ENCODE peak calls at places on chromosomes 2 and 18, in five cellular contexts. X, K, T, S and Q are unnamed samples. For H3K36me3, the result is how much of the 10 kb centered on the place peaks cover.

GRCh38 chr2:128384956-128385355 is 66.3 kb upstream of the HS6ST1 start:
- DNase-seq in X (no peak), K (no peak), T (no peak), S (no peak), Q (peak)

GRCh38 chr2:1052671-1053270 is 102.1 kb downstream of the SNTG2 start:
- DNase-seq in X (peak), K (peak), T (no peak), S (no peak), Q (no peak)

GRCh38 chr18:40493316-40493715 is 1461.7 kb upstream of the PIK3C3 start:
- DNase-seq in X (no peak), K (no peak), T (no peak), S (no peak), Q (no peak)

GRCh38 chr18:79630266-79631095 is 49.1 kb upstream of the CTDP1 start:
- DNase-seq in X (peak), K (no peak), T (no peak), S (no peak), Q (no peak)

GRCh38 chr18:45755936-45756335 is 32.0 kb downstream of the SLC14A1 start:
- DNase-seq in X (peak), K (peak), T (no peak), S (no peak), Q (no peak)

GRCh38 chr2:86342488-86342887 is 5.1 kb upstream of the REEP1 start:
- DNase-seq in X (no peak), K (no peak), T (no peak), S (no peak), Q (no peak)

GRCh38 chr2:120566331-120567035 is 169.2 kb upstream of the GLI2 start:
- DNase-seq in X (peak), K (no peak), T (no peak), S (no peak), Q (peak)

GRCh38 chr2:18966131-18966530 is 376.8 kb upstream of the NT5C1B start:
- DNase-seq in X (no peak), K (no peak), T (no peak), S (no peak), Q (no peak)

GRCh38 chr2:55550368-55551102 is 31.0 kb downstream of the CFAP36 start:
- DNase-seq in X (peak), K (peak), T (no peak), S (peak), Q (no peak)

GRCh38 chr2:55560855-55561254 is 41.3 kb downstream of the CFAP36 start:
- DNase-seq in X (no peak), K (no peak), T (no peak), S (no peak), Q (no peak)

GRCh38 chr2:55556809-55557208 is 37.3 kb downstream of the CFAP36 start:
- DNase-seq in X (no peak), K (no peak), T (no peak), S (no peak), Q (no peak)

GRCh38 chr2:55553321-55553720 is 33.8 kb downstream of the CFAP36 start:
- DNase-seq in X (no peak), K (no peak), T (no peak), S (no peak), Q (no peak)

GRCh38 chr2:55555977-55556376 is 36.5 kb downstream of the CFAP36 start:
- DNase-seq in X (no peak), K (peak), T (no peak), S (peak), Q (no peak)
- H3K36me3 ChIP-seq in X (under half), K (under half), T (under half), S (under half), Q (under half)

GRCh38 chr2:60525859-60526258 is 27.6 kb downstream of the BCL11A start:
- DNase-seq in X (no peak), K (no peak), T (no peak), S (no peak), Q (no peak)

GRCh38 chr2:60529111-60529510 is 24.3 kb downstream of the BCL11A start:
- DNase-seq in X (no peak), K (no peak), T (no peak), S (no peak), Q (no peak)

GRCh38 chr2:60526623-60527022 is 26.8 kb downstream of the BCL11A start:
- DNase-seq in X (no peak), K (no peak), T (no peak), S (no peak), Q (no peak)

GRCh38 chr2:60528366-60528765 is 25.1 kb downstream of the BCL11A start:
- DNase-seq in X (no peak), K (no peak), T (no peak), S (no peak), Q (no peak)

GRCh38 chr2:60527762-60528161 is 25.7 kb downstream of the BCL11A start:
- DNase-seq in X (no peak), K (no peak), T (no peak), S (no peak), Q (no peak)
- H3K36me3 ChIP-seq in X (under half), K (under half), T (under half), S (under half), Q (under half)

DNA sequence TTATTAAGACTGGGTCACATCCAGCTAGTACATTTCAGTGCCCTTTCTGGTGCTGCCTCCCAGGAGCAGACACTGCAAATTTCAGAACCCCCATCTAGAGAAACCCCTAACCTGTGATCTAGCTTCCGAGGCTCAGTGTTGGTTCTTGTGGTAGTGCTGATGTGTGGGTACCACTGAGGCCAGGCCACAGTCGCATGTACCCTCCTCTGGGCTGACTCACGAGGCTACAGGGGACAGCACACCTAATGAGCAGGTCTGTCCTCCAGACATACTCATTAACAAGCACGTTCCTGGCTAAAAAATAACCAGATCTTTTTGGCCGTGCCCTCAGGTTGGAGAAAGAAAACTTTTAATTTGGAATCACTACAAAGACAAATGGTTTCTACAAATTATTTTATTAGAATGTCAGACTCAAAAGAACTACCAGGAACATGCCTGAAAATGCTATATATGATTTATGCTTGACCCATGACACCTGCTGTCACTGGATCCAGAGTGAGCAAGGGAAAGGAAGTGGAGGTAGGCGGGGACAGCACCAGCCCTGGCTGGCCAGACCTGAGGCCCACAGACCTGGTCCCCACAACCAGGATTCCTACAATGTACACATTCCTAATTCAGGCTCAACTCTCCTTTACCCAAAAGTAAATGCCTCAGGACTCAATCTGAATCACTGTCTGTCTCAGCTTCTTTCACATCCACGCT is 8.5 kb downstream of the CIAO1 start:
- DNase-seq in X (no peak), K (no peak), T (no peak), S (no peak), Q (peak)
- H3K36me3 ChIP-seq in X (half or more), K (under half), T (under half), S (under half), Q (under half)

DNA sequence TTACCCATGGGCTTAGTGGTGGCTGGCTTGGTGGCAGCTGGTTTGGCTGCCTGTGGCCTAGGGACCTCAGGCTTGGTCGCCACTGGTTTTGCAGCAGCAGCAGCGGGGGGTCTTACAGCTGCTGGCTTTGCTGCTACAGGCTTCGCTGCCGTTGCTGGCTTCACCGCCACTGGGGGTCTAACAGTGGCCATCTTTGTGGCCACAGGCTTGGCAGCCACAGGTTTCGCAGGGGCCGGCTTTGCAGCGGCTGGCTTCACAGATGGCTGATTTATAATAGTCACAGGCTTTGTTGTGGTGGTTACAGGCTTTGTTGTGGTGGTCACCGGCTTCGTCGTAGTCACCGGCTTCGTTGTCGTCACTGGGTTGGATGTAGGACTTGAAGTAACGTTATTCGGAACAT is 77.8 kb downstream of the COL6A3 start:
- DNase-seq in X (no peak), K (no peak), T (peak), S (no peak), Q (no peak)
- H3K36me3 ChIP-seq in X (half or more), K (half or more), T (under half), S (under half), Q (under half)